ENCODE peak calls at places on chromosomes 16 and 17, in five cellular contexts. F is adrenal gland, H is fibroblast of lung, M is HCEC 1CT, G is amniotic stem cell. Z is an unnamed sample.

GRCh38 chr16:86091976-86092375 is 193.0 kb downstream of the IRF8 start:
- DNase-seq in F (no peak), H (no peak), M (no peak), G (no peak), Z (no peak)

GRCh38 chr17:50943575-50943933 is 77.4 kb upstream of the TOB1 start:
- DNase-seq in F (no peak), H (no peak), M (no peak), G (no peak), Z (no peak)

GRCh38 chr16:52611817-52612673 is 65.1 kb upstream of the TOX3 start:
- DNase-seq in F (no peak), H (no peak), M (no peak), G (no peak), Z (no peak)

GRCh38 chr16:68309798-68310197 is 948 bp downstream of the SLC7A6OS start:
- DNase-seq in F (no peak), H (no peak), M (no peak), G (no peak), Z (no peak)

GRCh38 chr17:69434164-69434579 is 19.7 kb downstream of the MAP2K6 start:
- DNase-seq in F (no peak), H (peak; percentile 81), M (no peak), G (no peak), Z (no peak)

GRCh38 chr17:7296189-7296861 is 1.9 kb upstream of the YBX2 start:
- DNase-seq in F (peak; percentile 88), H (peak; percentile 76), M (peak; percentile 73), G (peak; percentile 28), Z (peak; percentile 30)

GRCh38 chr17:69712801-69713311 is 298.4 kb downstream of the MAP2K6 start:
- DNase-seq in F (no peak), H (no peak), M (no peak), G (no peak), Z (no peak)

GRCh38 chr16:15643453-15644305 is 725 bp upstream of the MARF1 start:
- DNase-seq in F (peak; percentile 38), H (peak; percentile 79), M (peak; percentile 74), G (peak; percentile 61), Z (peak; percentile 68)

GRCh38 chr16:19696312-19696711 is 21.7 kb downstream of the KNOP1 start:
- DNase-seq in F (peak; percentile 83), H (peak; percentile 93), M (peak; percentile 77), G (no peak), Z (peak; percentile 37)

GRCh38 chr17:62601438-62601837 is 26.0 kb upstream of the MRC2 start:
- DNase-seq in F (no peak), H (no peak), M (no peak), G (no peak), Z (no peak)

GRCh38 chr17:67656494-67657203 is 61.1 kb upstream of the NOL11 start:
- DNase-seq in F (no peak), H (no peak), M (no peak), G (no peak), Z (no peak)

GRCh38 chr16:57652695-57653471 is 15.2 kb upstream of the ADGRG3 start:
- DNase-seq in F (no peak), H (no peak), M (no peak), G (no peak), Z (no peak)

GRCh38 chr17:68835061-68835460 is 120.1 kb downstream of the ABCA8 start:
- DNase-seq in F (no peak), H (peak; percentile 39), M (peak; percentile 53), G (no peak), Z (no peak)

GRCh38 chr16:57112403-57113041 is 20.1 kb downstream of the CPNE2 start:
- DNase-seq in F (no peak), H (no peak), M (no peak), G (no peak), Z (no peak)

Z was measured in NCI-H1694 treated with DMSO at 0.1 percent for 48 hours.